ENCODE peak calls at places on chromosomes 6 and 20, in eight cellular contexts. W, V, J, D, F, N, B and U are unnamed samples.

GRCh38 chr20:58981564-58982364 is 708 bp downstream of the NELFCD start:
- DNase-seq in W (no peak), D (no peak), B (no peak), N (peak), V (no peak), F (peak), J (no peak), U (no peak)

GRCh38 chr6:71250050-71250689 is 38.4 kb upstream of the OGFRL1 start:
- DNase-seq in J (no peak), B (peak), D (peak), N (peak), W (peak), F (peak), V (no peak), U (no peak)

GRCh38 chr6:37324131-37325033 is 29.4 kb upstream of the RNF8 start:
- DNase-seq in F (peak), J (no peak), N (no peak), B (peak), D (no peak), V (no peak), W (no peak), U (no peak)

GRCh38 chr6:139547082-139547776 is 172.8 kb upstream of the CITED2 start:
- DNase-seq in F (no peak), W (no peak), B (no peak), J (no peak), N (no peak), V (no peak), D (no peak), U (no peak)

GRCh38 chr6:56604186-56604585 is 38.5 kb downstream of the DST start:
- DNase-seq in W (no peak), V (no peak), F (no peak), D (no peak), B (no peak), J (no peak), N (no peak), U (no peak)

GRCh38 chr6:108120311-108120710 is 45.5 kb upstream of the NR2E1 start:
- DNase-seq in D (no peak), W (no peak), B (no peak), J (peak), F (no peak), V (no peak), N (peak), U (no peak)

GRCh38 chr6:160141001-160141726 is 19.5 kb downstream of the SLC22A1 start:
- DNase-seq in W (peak), V (no peak), N (no peak), B (peak), D (peak), F (no peak), J (no peak), U (no peak)

GRCh38 chr6:25224237-25224636 is 54.9 kb upstream of the CARMIL1 start:
- DNase-seq in J (no peak), D (no peak), N (no peak), V (no peak), W (no peak), B (no peak), F (no peak), U (no peak)

GRCh38 chr6:106525111-106525884 is 104.0 kb downstream of the RTN4IP1 start:
- DNase-seq in F (no peak), N (no peak), D (no peak), W (no peak), B (no peak), J (no peak), V (no peak), U (no peak)

GRCh38 chr6:152942319-152942869 is 40.4 kb downstream of the FBXO5 start:
- DNase-seq in N (no peak), V (no peak), J (no peak), B (no peak), F (no peak), D (no peak), W (no peak), U (no peak)

GRCh38 chr6:99612551-99613397 is 6.1 kb downstream of the PRDM13 start:
- DNase-seq in B (no peak), D (no peak), V (no peak), N (peak), W (no peak), F (no peak), J (no peak), U (peak)

GRCh38 chr6:7642784-7643183 is 52.8 kb downstream of the SNRNP48 start:
- DNase-seq in D (no peak), B (no peak), N (no peak), V (peak), F (no peak), W (no peak), J (no peak), U (no peak)

GRCh38 chr6:44219815-44220784 is 3.3 kb upstream of the SLC29A1 start:
- DNase-seq in N (no peak), V (no peak), D (no peak), B (no peak), F (no peak), W (no peak), J (no peak), U (no peak)

GRCh38 chr20:53768329-53768728 is 174.7 kb upstream of the ZNF217 start:
- DNase-seq in W (no peak), V (no peak), D (no peak), B (no peak), J (no peak), N (peak), F (no peak), U (no peak)

GRCh38 chr6:111589366-111589765 is 16.3 kb downstream of the TRAF3IP2 start:
- DNase-seq in D (no peak), B (peak), W (peak), V (no peak), F (peak), N (no peak), J (no peak), U (no peak)

GRCh38 chr6:99146716-99147115 is 199.0 kb upstream of the FBXL4 start:
- DNase-seq in F (no peak), N (no peak), W (no peak), B (no peak), V (no peak), J (no peak), D (no peak), U (no peak)

GRCh38 chr6:159836294-159837140 is 36.4 kb downstream of the PNLDC1 start:
- DNase-seq in F (no peak), W (no peak), V (no peak), N (no peak), B (no peak), D (no peak), J (no peak), U (no peak)

GRCh38 chr6:119037941-119038623 is 40.4 kb downstream of the FAM184A start:
- DNase-seq in D (no peak), B (no peak), V (no peak), N (peak), J (no peak), F (no peak), W (no peak), U (no peak)

GRCh38 chr20:46814366-46815232 is 80.0 kb upstream of the EYA2 start:
- DNase-seq in B (peak), W (peak), V (no peak), D (peak), F (peak), J (peak), N (peak), U (peak)

GRCh38 chr6:111770263-111771083 is 102.8 kb downstream of the FYN start:
- DNase-seq in D (no peak), F (no peak), W (no peak), V (no peak), J (no peak), N (peak), B (no peak), U (no peak)

GRCh38 chr6:142350309-142350708 is 48.5 kb downstream of the ADGRG6 start:
- DNase-seq in D (no peak), J (no peak), F (no peak), V (no peak), B (no peak), N (no peak), W (no peak), U (no peak)

GRCh38 chr6:85691478-85691877 is 48.8 kb upstream of the SYNCRIP start:
- DNase-seq in N (no peak), V (no peak), F (no peak), W (no peak), D (no peak), B (no peak), J (no peak), U (no peak)

GRCh38 chr6:35165630-35166071 is 24.5 kb upstream of the TCP11 start:
- DNase-seq in J (no peak), D (no peak), V (peak), N (no peak), B (no peak), F (peak), W (no peak), U (peak)

GRCh38 chr20:58634818-58635665 is 16.0 kb upstream of the STX16 start:
- DNase-seq in W (no peak), B (no peak), N (no peak), V (no peak), D (no peak), J (no peak), F (no peak), U (no peak)

GRCh38 chr20:13554706-13555105 is 84.0 kb downstream of the TASP1 start:
- DNase-seq in B (peak), N (no peak), D (no peak), V (no peak), J (no peak), F (no peak), W (no peak), U (no peak)

GRCh38 chr6:2467929-2468600 is 222.7 kb upstream of the GMDS start:
- DNase-seq in F (no peak), D (no peak), V (no peak), B (no peak), J (no peak), N (peak), W (no peak), U (no peak)

GRCh38 chr20:57564951-57565642 is 4.2 kb downstream of the PCK1 start:
- DNase-seq in F (no peak), D (no peak), B (no peak), N (no peak), V (no peak), W (no peak), J (no peak), U (no peak)

GRCh38 chr20:44688053-44688625 is 27.0 kb upstream of the CCN5 start:
- DNase-seq in J (no peak), F (no peak), N (no peak), B (no peak), D (no peak), V (no peak), W (no peak), U (no peak)

GRCh38 chr6:37673436-37673835 is 24.2 kb downstream of the MDGA1 start:
- DNase-seq in N (no peak), W (no peak), J (no peak), B (no peak), D (no peak), F (no peak), V (no peak), U (no peak)

GRCh38 chr6:144534123-144534676 is 249.1 kb downstream of the UTRN start:
- DNase-seq in W (peak), F (no peak), B (no peak), J (no peak), N (no peak), D (no peak), V (no peak), U (no peak)

GRCh38 chr6:42877695-42878094 is 1.7 kb upstream of the RPL7L1 start:
- DNase-seq in W (no peak), B (no peak), V (no peak), J (no peak), D (no peak), N (no peak), F (no peak), U (no peak)